ENCODE peak calls at places on chromosomes 3 and 15, in five cellular contexts. One of them, this sample, is unnamed.

GRCh38 chr15:66255293-66255676 is 1.7 kb upstream of the MEGF11 start:
- DNase-seq in natural killer cell: no peak
- DNase-seq in GM10248: no peak
- DNase-seq in B cell: no peak
- DNase-seq in Calu3: no peak
- DNase-seq in this sample: no peak

GRCh38 chr15:67175643-67176071 is 78.8 kb downstream of the AAGAB start:
- DNase-seq in natural killer cell: no peak
- DNase-seq in GM10248: peak; percentile 64
- DNase-seq in B cell: no peak
- DNase-seq in Calu3: no peak
- DNase-seq in this sample: no peak

GRCh38 chr3:168025076-168025475 is 70.6 kb downstream of the GOLIM4 start:
- DNase-seq in natural killer cell: no peak
- DNase-seq in GM10248: no peak
- DNase-seq in B cell: no peak
- DNase-seq in Calu3: no peak
- DNase-seq in this sample: no peak

GRCh38 chr15:82979726-82980125 is 6.3 kb upstream of the RAMAC start:
- DNase-seq in natural killer cell: no peak
- DNase-seq in GM10248: no peak
- DNase-seq in B cell: no peak
- DNase-seq in Calu3: no peak
- DNase-seq in this sample: no peak

GRCh38 chr3:124411729-124412128 is 318.5 kb upstream of the UMPS start:
- DNase-seq in natural killer cell: no peak
- DNase-seq in GM10248: no peak
- DNase-seq in B cell: no peak
- DNase-seq in Calu3: no peak
- DNase-seq in this sample: no peak

GRCh38 chr3:144770813-144771400 is 799.3 kb downstream of the DIPK2A start:
- DNase-seq in natural killer cell: no peak
- DNase-seq in GM10248: no peak
- DNase-seq in B cell: no peak
- DNase-seq in Calu3: peak; percentile 55
- DNase-seq in this sample: no peak

GRCh38 chr3:75171632-75172230 is 492.4 kb upstream of the FRG2C start:
- DNase-seq in natural killer cell: no peak
- DNase-seq in GM10248: no peak
- DNase-seq in B cell: no peak
- DNase-seq in Calu3: no peak
- DNase-seq in this sample: peak; percentile 12

GRCh38 chr15:29968099-29968892 is 114.5 kb upstream of the GOLGA8J start:
- DNase-seq in natural killer cell: no peak
- DNase-seq in GM10248: no peak
- DNase-seq in B cell: no peak
- DNase-seq in Calu3: peak; percentile 1
- DNase-seq in this sample: peak; percentile 44

GRCh38 chr3:110743202-110743601 is 328.4 kb upstream of the NECTIN3 start:
- DNase-seq in natural killer cell: no peak
- DNase-seq in GM10248: no peak
- DNase-seq in B cell: no peak
- DNase-seq in Calu3: peak; percentile 30
- DNase-seq in this sample: peak; percentile 39

GRCh38 chr3:14411166-14411526 is 8.7 kb downstream of the SLC6A6 start:
- DNase-seq in natural killer cell: no peak
- DNase-seq in GM10248: no peak
- DNase-seq in B cell: no peak
- DNase-seq in Calu3: peak; percentile 62
- DNase-seq in this sample: no peak

GRCh38 chr3:62686916-62687315 is 188.3 kb downstream of the CADPS start:
- DNase-seq in natural killer cell: no peak
- DNase-seq in GM10248: no peak
- DNase-seq in B cell: no peak
- DNase-seq in Calu3: no peak
- DNase-seq in this sample: no peak

GRCh38 chr3:35800960-35801459 is 161.7 kb downstream of the ARPP21 start:
- DNase-seq in natural killer cell: no peak
- DNase-seq in GM10248: no peak
- DNase-seq in B cell: no peak
- DNase-seq in Calu3: no peak
- DNase-seq in this sample: peak; percentile 53

GRCh38 chr3:96491023-96491422 is 323.4 kb upstream of the EPHA6 start:
- DNase-seq in natural killer cell: no peak
- DNase-seq in GM10248: no peak
- DNase-seq in B cell: no peak
- DNase-seq in Calu3: no peak
- DNase-seq in this sample: no peak

GRCh38 chr3:40237892-40238571 is 71.5 kb upstream of the EIF1B start:
- DNase-seq in natural killer cell: no peak
- DNase-seq in GM10248: no peak
- DNase-seq in B cell: no peak
- DNase-seq in Calu3: no peak
- DNase-seq in this sample: no peak

GRCh38 chr3:128945041-128945877 is 48.6 kb downstream of the CFAP92 start:
- DNase-seq in natural killer cell: no peak
- DNase-seq in GM10248: no peak
- DNase-seq in B cell: no peak
- DNase-seq in Calu3: no peak
- DNase-seq in this sample: no peak

GRCh38 chr15:28098766-28099554 is at the start of gene OCA2:
- DNase-seq in natural killer cell: peak; percentile 38
- DNase-seq in GM10248: no peak
- DNase-seq in B cell: no peak
- DNase-seq in Calu3: no peak
- DNase-seq in this sample: peak; percentile 89

GRCh38 chr3:105130911-105131310 is 235.8 kb upstream of the ALCAM start:
- DNase-seq in natural killer cell: no peak
- DNase-seq in GM10248: no peak
- DNase-seq in B cell: no peak
- DNase-seq in Calu3: no peak
- DNase-seq in this sample: no peak

GRCh38 chr3:127678315-127678599 is 5.5 kb downstream of the ABTB1 start:
- DNase-seq in natural killer cell: peak; percentile 5
- DNase-seq in GM10248: no peak
- DNase-seq in B cell: peak; percentile 38
- DNase-seq in Calu3: no peak
- DNase-seq in this sample: no peak

GRCh38 chr3:37590328-37591079 is 271.2 kb upstream of the CTDSPL start:
- DNase-seq in natural killer cell: no peak
- DNase-seq in GM10248: no peak
- DNase-seq in B cell: no peak
- DNase-seq in Calu3: no peak
- DNase-seq in this sample: no peak

GRCh38 chr3:137217733-137218132 is 259.9 kb downstream of the IL20RB start:
- DNase-seq in natural killer cell: no peak
- DNase-seq in GM10248: no peak
- DNase-seq in B cell: no peak
- DNase-seq in Calu3: peak; percentile 35
- DNase-seq in this sample: no peak
- TF ChIP-seq CTCF in natural killer cell: no peak
- TF ChIP-seq CTCF in GM10248: peak; percentile 26
- TF ChIP-seq CTCF in B cell: no peak
- TF ChIP-seq CTCF in Calu3: peak; percentile 60
- TF ChIP-seq CTCF in this sample: peak; percentile 17

DNA sequence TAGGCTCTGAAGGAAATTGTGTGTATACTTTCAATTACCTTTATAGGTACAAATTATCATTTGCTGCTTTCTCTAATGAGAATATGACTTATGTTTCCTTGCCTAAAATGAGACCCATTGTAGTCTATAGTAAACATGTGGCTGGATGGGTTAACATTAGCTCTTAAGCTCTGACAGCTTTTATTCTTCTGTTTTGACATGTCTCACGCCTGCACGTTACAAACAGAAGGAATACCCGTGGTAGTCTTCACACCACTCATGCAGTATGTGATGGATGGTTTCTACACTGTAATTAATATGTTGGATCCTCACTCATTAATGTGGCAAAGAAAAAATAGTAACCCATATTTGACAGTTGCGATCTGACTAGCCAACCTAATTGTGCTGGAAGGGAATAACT is 133.4 kb upstream of the MITF start:
- DNase-seq in natural killer cell: no peak
- DNase-seq in GM10248: no peak
- DNase-seq in B cell: no peak
- DNase-seq in Calu3: no peak
- DNase-seq in this sample: no peak
- TF ChIP-seq CTCF in natural killer cell: no peak
- TF ChIP-seq CTCF in GM10248: no peak
- TF ChIP-seq CTCF in B cell: no peak
- TF ChIP-seq CTCF in Calu3: no peak
- TF ChIP-seq CTCF in this sample: no peak

GRCh38 chr15:98322551-98322950 is 325.8 kb upstream of the IGF1R start:
- DNase-seq in natural killer cell: no peak
- DNase-seq in GM10248: no peak
- DNase-seq in B cell: no peak
- DNase-seq in Calu3: no peak
- DNase-seq in this sample: no peak
- TF ChIP-seq CTCF in natural killer cell: no peak
- TF ChIP-seq CTCF in GM10248: no peak
- TF ChIP-seq CTCF in B cell: no peak
- TF ChIP-seq CTCF in Calu3: no peak
- TF ChIP-seq CTCF in this sample: no peak

DNA sequence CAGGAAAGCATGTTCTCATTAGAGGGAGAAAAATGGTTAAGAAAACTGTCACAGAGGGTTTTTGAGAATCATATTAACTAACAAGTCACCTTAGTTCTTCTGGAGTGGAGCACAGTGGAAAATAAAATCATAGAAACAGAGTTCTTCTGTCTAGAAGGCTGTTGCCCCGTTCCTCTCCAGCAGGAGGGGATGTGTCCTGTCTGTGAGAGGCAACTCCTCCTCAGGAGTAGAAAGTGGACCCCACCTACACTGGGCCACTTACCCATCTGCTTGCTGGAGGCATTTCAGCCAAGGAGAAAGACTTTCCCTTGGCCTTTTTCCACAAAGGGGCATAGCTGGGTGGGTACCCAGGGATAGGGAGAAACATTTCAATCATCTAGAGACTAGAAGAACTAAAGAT is 106.6 kb downstream of the SSR3 start:
- DNase-seq in natural killer cell: peak; percentile 17
- DNase-seq in GM10248: peak; percentile 29
- DNase-seq in B cell: no peak
- DNase-seq in Calu3: peak; percentile 65
- DNase-seq in this sample: peak; percentile 42
- TF ChIP-seq CTCF in natural killer cell: peak; percentile 39
- TF ChIP-seq CTCF in GM10248: peak; percentile 37
- TF ChIP-seq CTCF in B cell: peak; percentile 48
- TF ChIP-seq CTCF in Calu3: peak; percentile 63
- TF ChIP-seq CTCF in this sample: peak; percentile 59

GRCh38 chr3:44420676-44421075 is 56.8 kb downstream of the ZNF445 start:
- DNase-seq in natural killer cell: no peak
- DNase-seq in GM10248: no peak
- DNase-seq in B cell: no peak
- DNase-seq in Calu3: no peak
- DNase-seq in this sample: no peak

GRCh38 chr3:44419923-44420650 is 57.4 kb downstream of the ZNF445 start:
- DNase-seq in natural killer cell: no peak
- DNase-seq in GM10248: no peak
- DNase-seq in B cell: no peak
- DNase-seq in Calu3: no peak
- DNase-seq in this sample: no peak

GRCh38 chr3:44419159-44419922 is 58.1 kb downstream of the ZNF445 start:
- DNase-seq in natural killer cell: no peak
- DNase-seq in GM10248: no peak
- DNase-seq in B cell: no peak
- DNase-seq in Calu3: no peak
- DNase-seq in this sample: no peak

GRCh38 chr3:44416031-44417030 is 61.1 kb downstream of the ZNF445 start:
- DNase-seq in natural killer cell: no peak
- DNase-seq in GM10248: no peak
- DNase-seq in B cell: no peak
- DNase-seq in Calu3: no peak
- DNase-seq in this sample: no peak

GRCh38 chr3:44418549-44418948 is 58.9 kb downstream of the ZNF445 start:
- DNase-seq in natural killer cell: no peak
- DNase-seq in GM10248: no peak
- DNase-seq in B cell: no peak
- DNase-seq in Calu3: no peak
- DNase-seq in this sample: no peak
- TF ChIP-seq CTCF in natural killer cell: no peak
- TF ChIP-seq CTCF in GM10248: no peak
- TF ChIP-seq CTCF in B cell: no peak
- TF ChIP-seq CTCF in Calu3: peak; percentile 14
- TF ChIP-seq CTCF in this sample: peak; percentile 26

DNA sequence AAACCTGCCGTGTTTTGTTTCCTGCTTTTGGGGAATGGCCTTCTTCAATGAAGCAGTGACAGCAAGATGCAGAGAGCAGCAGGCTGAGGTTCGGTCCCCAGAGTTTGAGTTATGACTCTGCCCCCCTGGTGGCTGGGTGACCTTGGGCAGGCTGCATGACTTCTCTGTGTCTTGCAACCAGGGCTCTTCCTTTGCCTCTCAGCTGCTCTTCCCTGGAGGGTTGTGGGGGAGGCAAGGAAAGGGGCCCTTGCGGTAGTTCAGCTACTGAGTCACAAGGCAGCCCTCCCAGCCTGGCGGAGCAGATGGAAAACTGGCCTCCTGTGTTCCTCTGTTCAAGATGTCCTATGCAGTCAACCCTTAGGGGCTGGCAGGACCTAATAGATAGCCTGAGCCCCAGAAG is 17.1 kb downstream of the CTXND1 start:
- DNase-seq in natural killer cell: peak; percentile 22
- DNase-seq in GM10248: peak; percentile 61
- DNase-seq in B cell: no peak
- DNase-seq in Calu3: peak; percentile 63
- DNase-seq in this sample: peak; percentile 55
- TF ChIP-seq CTCF in natural killer cell: peak; percentile 55
- TF ChIP-seq CTCF in GM10248: peak; percentile 52
- TF ChIP-seq CTCF in B cell: peak; percentile 47
- TF ChIP-seq CTCF in Calu3: peak; percentile 73
- TF ChIP-seq CTCF in this sample: peak; percentile 43

DNA sequence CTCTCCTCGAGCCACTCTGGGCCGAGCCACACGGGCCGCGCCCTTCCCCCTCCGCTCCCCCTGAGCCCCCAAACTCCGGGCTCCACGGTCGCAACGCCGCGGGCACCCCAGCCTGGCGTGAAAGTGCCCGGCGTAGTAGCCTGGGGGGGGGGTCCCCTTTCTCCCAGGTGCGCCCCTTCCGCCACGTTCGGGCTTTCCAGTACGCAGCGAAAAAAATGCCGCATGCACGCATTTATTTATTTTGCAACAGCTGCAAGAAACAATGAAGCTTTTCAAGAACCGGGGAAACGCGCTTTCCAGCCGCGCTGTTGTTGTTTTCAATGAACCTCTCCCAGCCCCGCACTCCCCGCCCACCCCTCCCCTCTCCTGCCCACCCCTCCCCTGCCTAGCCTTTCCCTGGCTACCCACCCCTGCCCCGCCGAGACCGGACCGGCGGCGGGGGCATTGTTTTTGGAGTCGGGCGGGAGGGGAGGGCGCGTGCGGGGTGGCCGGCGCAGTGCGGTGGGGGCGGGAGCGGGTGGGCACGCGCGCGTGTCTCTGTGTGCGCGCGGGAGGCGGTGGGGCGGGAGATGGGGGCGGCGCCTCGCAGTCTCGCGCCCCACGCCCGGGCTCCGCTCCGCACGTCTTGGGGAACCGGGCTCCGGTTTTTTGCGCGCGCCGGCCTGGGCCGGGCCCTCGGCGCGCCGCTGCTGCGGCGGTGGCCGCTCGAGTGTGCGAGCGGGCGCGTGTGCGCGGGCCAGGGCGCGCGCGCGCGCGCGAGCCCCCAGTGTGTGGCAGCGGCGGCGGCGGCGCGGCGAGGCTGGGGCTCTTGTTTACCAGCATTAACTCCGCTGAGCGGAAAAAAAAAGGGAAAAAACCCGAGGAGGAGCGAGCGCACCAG is at the start of gene IGF1R:
- DNase-seq in natural killer cell: peak; percentile 95
- DNase-seq in GM10248: peak; percentile 86
- DNase-seq in B cell: peak; percentile 81
- DNase-seq in Calu3: peak; percentile 96
- DNase-seq in this sample: peak; percentile 81
- TF ChIP-seq CTCF in natural killer cell: no peak
- TF ChIP-seq CTCF in GM10248: no peak
- TF ChIP-seq CTCF in B cell: peak; percentile 29
- TF ChIP-seq CTCF in Calu3: no peak
- TF ChIP-seq CTCF in this sample: no peak